ENCODE peak calls at places on chromosomes 2 and 18, in nine cellular contexts. One of them, this sample, is unnamed.

GRCh38 chr2:179235463-179236108 is 29.0 kb downstream of the SESTD1 start:
- DNase-seq in gastrocnemius medialis: no peak
- DNase-seq in LoVo: no peak
- DNase-seq in AG09319: peak
- DNase-seq in activated gamma-delta T cell treated with anti-CD3 and anti-CD28 coated beads, Interleukin-2, amount 50 U/mL, for 16 hours: no peak
- DNase-seq in amygdala: no peak
- DNase-seq in GM19239: no peak
- DNase-seq in T-helper 2 cell treated with Interferon-gamma antibody and Interleukin-4, amounts not matched to agents 5 μg/mL and 100 μg/mL, for 36 hours: no peak
- DNase-seq in SHP77: no peak
- DNase-seq in this sample: peak

GRCh38 chr2:26986576-26986975 is 16.1 kb downstream of the MAPRE3 start:
- DNase-seq in AG09319: no peak
- DNase-seq in amygdala: no peak
- DNase-seq in LoVo: no peak
- DNase-seq in gastrocnemius medialis: no peak
- DNase-seq in activated gamma-delta T cell treated with anti-CD3 and anti-CD28 coated beads, Interleukin-2, amount 50 U/mL, for 16 hours: no peak
- DNase-seq in T-helper 2 cell treated with Interferon-gamma antibody and Interleukin-4, amounts not matched to agents 5 μg/mL and 100 μg/mL, for 36 hours: no peak
- DNase-seq in GM19239: no peak
- DNase-seq in SHP77: no peak
- DNase-seq in this sample: no peak

GRCh38 chr18:48037481-48038271 is 107.2 kb upstream of the SMAD2 start:
- DNase-seq in AG09319: no peak
- DNase-seq in GM19239: no peak
- DNase-seq in gastrocnemius medialis: no peak
- DNase-seq in activated gamma-delta T cell treated with anti-CD3 and anti-CD28 coated beads, Interleukin-2, amount 50 U/mL, for 16 hours: no peak
- DNase-seq in T-helper 2 cell treated with Interferon-gamma antibody and Interleukin-4, amounts not matched to agents 5 μg/mL and 100 μg/mL, for 36 hours: no peak
- DNase-seq in LoVo: no peak
- DNase-seq in SHP77: peak
- DNase-seq in amygdala: no peak
- DNase-seq in this sample: no peak

GRCh38 chr2:149568138-149568537 is 19.4 kb downstream of the MMADHC start:
- DNase-seq in activated gamma-delta T cell treated with anti-CD3 and anti-CD28 coated beads, Interleukin-2, amount 50 U/mL, for 16 hours: no peak
- DNase-seq in AG09319: no peak
- DNase-seq in gastrocnemius medialis: no peak
- DNase-seq in T-helper 2 cell treated with Interferon-gamma antibody and Interleukin-4, amounts not matched to agents 5 μg/mL and 100 μg/mL, for 36 hours: no peak
- DNase-seq in SHP77: no peak
- DNase-seq in GM19239: no peak
- DNase-seq in amygdala: no peak
- DNase-seq in LoVo: no peak
- DNase-seq in this sample: no peak

GRCh38 chr2:201931955-201932354 is 101.7 kb upstream of the FZD7 start:
- DNase-seq in amygdala: no peak
- DNase-seq in AG09319: no peak
- DNase-seq in T-helper 2 cell treated with Interferon-gamma antibody and Interleukin-4, amounts not matched to agents 5 μg/mL and 100 μg/mL, for 36 hours: no peak
- DNase-seq in SHP77: no peak
- DNase-seq in LoVo: no peak
- DNase-seq in gastrocnemius medialis: no peak
- DNase-seq in activated gamma-delta T cell treated with anti-CD3 and anti-CD28 coated beads, Interleukin-2, amount 50 U/mL, for 16 hours: no peak
- DNase-seq in GM19239: no peak
- DNase-seq in this sample: no peak

GRCh38 chr2:75079575-75079974 is 119.7 kb downstream of the TACR1 start:
- DNase-seq in GM19239: no peak
- DNase-seq in SHP77: no peak
- DNase-seq in activated gamma-delta T cell treated with anti-CD3 and anti-CD28 coated beads, Interleukin-2, amount 50 U/mL, for 16 hours: no peak
- DNase-seq in AG09319: no peak
- DNase-seq in T-helper 2 cell treated with Interferon-gamma antibody and Interleukin-4, amounts not matched to agents 5 μg/mL and 100 μg/mL, for 36 hours: no peak
- DNase-seq in gastrocnemius medialis: no peak
- DNase-seq in LoVo: no peak
- DNase-seq in amygdala: no peak
- DNase-seq in this sample: no peak

GRCh38 chr2:86044045-86044444 is 61.6 kb downstream of the POLR1A start:
- DNase-seq in GM19239: no peak
- DNase-seq in AG09319: no peak
- DNase-seq in activated gamma-delta T cell treated with anti-CD3 and anti-CD28 coated beads, Interleukin-2, amount 50 U/mL, for 16 hours: no peak
- DNase-seq in LoVo: no peak
- DNase-seq in amygdala: no peak
- DNase-seq in gastrocnemius medialis: no peak
- DNase-seq in T-helper 2 cell treated with Interferon-gamma antibody and Interleukin-4, amounts not matched to agents 5 μg/mL and 100 μg/mL, for 36 hours: no peak
- DNase-seq in SHP77: no peak
- DNase-seq in this sample: no peak

GRCh38 chr2:45582522-45582921 is 28.5 kb downstream of the SRBD1 start:
- DNase-seq in amygdala: no peak
- DNase-seq in SHP77: no peak
- DNase-seq in LoVo: no peak
- DNase-seq in activated gamma-delta T cell treated with anti-CD3 and anti-CD28 coated beads, Interleukin-2, amount 50 U/mL, for 16 hours: no peak
- DNase-seq in GM19239: no peak
- DNase-seq in T-helper 2 cell treated with Interferon-gamma antibody and Interleukin-4, amounts not matched to agents 5 μg/mL and 100 μg/mL, for 36 hours: no peak
- DNase-seq in gastrocnemius medialis: no peak
- DNase-seq in AG09319: no peak
- DNase-seq in this sample: no peak

GRCh38 chr2:225889452-225889851 is 489.9 kb downstream of the NYAP2 start:
- DNase-seq in SHP77: peak
- DNase-seq in GM19239: peak
- DNase-seq in AG09319: peak
- DNase-seq in amygdala: no peak
- DNase-seq in LoVo: peak
- DNase-seq in gastrocnemius medialis: peak
- DNase-seq in T-helper 2 cell treated with Interferon-gamma antibody and Interleukin-4, amounts not matched to agents 5 μg/mL and 100 μg/mL, for 36 hours: no peak
- DNase-seq in activated gamma-delta T cell treated with anti-CD3 and anti-CD28 coated beads, Interleukin-2, amount 50 U/mL, for 16 hours: no peak
- DNase-seq in this sample: peak

GRCh38 chr2:15939854-15940660 is at the start of gene MYCN:
- DNase-seq in gastrocnemius medialis: peak
- DNase-seq in amygdala: peak
- DNase-seq in GM19239: peak
- DNase-seq in AG09319: no peak
- DNase-seq in activated gamma-delta T cell treated with anti-CD3 and anti-CD28 coated beads, Interleukin-2, amount 50 U/mL, for 16 hours: no peak
- DNase-seq in LoVo: peak
- DNase-seq in SHP77: no peak
- DNase-seq in T-helper 2 cell treated with Interferon-gamma antibody and Interleukin-4, amounts not matched to agents 5 μg/mL and 100 μg/mL, for 36 hours: peak
- DNase-seq in this sample: peak

GRCh38 chr2:25063876-25064660 is 22.2 kb downstream of the EFR3B start:
- DNase-seq in LoVo: no peak
- DNase-seq in T-helper 2 cell treated with Interferon-gamma antibody and Interleukin-4, amounts not matched to agents 5 μg/mL and 100 μg/mL, for 36 hours: no peak
- DNase-seq in activated gamma-delta T cell treated with anti-CD3 and anti-CD28 coated beads, Interleukin-2, amount 50 U/mL, for 16 hours: no peak
- DNase-seq in AG09319: no peak
- DNase-seq in SHP77: no peak
- DNase-seq in amygdala: peak
- DNase-seq in gastrocnemius medialis: no peak
- DNase-seq in GM19239: no peak
- DNase-seq in this sample: no peak

GRCh38 chr2:222795671-222796357 is 65.0 kb upstream of the ACSL3 start:
- DNase-seq in GM19239: no peak
- DNase-seq in AG09319: no peak
- DNase-seq in gastrocnemius medialis: no peak
- DNase-seq in SHP77: no peak
- DNase-seq in amygdala: no peak
- DNase-seq in activated gamma-delta T cell treated with anti-CD3 and anti-CD28 coated beads, Interleukin-2, amount 50 U/mL, for 16 hours: no peak
- DNase-seq in LoVo: no peak
- DNase-seq in T-helper 2 cell treated with Interferon-gamma antibody and Interleukin-4, amounts not matched to agents 5 μg/mL and 100 μg/mL, for 36 hours: no peak
- DNase-seq in this sample: no peak

GRCh38 chr2:42128731-42129486 is 40.2 kb upstream of the EML4 start:
- DNase-seq in activated gamma-delta T cell treated with anti-CD3 and anti-CD28 coated beads, Interleukin-2, amount 50 U/mL, for 16 hours: no peak
- DNase-seq in GM19239: no peak
- DNase-seq in T-helper 2 cell treated with Interferon-gamma antibody and Interleukin-4, amounts not matched to agents 5 μg/mL and 100 μg/mL, for 36 hours: no peak
- DNase-seq in LoVo: no peak
- DNase-seq in amygdala: no peak
- DNase-seq in gastrocnemius medialis: no peak
- DNase-seq in SHP77: no peak
- DNase-seq in AG09319: no peak
- DNase-seq in this sample: peak

GRCh38 chr2:98020992-98021713 is 25.4 kb upstream of the TMEM131 start:
- DNase-seq in GM19239: no peak
- DNase-seq in activated gamma-delta T cell treated with anti-CD3 and anti-CD28 coated beads, Interleukin-2, amount 50 U/mL, for 16 hours: no peak
- DNase-seq in LoVo: no peak
- DNase-seq in AG09319: no peak
- DNase-seq in SHP77: no peak
- DNase-seq in amygdala: no peak
- DNase-seq in T-helper 2 cell treated with Interferon-gamma antibody and Interleukin-4, amounts not matched to agents 5 μg/mL and 100 μg/mL, for 36 hours: no peak
- DNase-seq in gastrocnemius medialis: no peak
- DNase-seq in this sample: peak

GRCh38 chr2:99729104-99729503 is 239.3 kb upstream of the REV1 start:
- DNase-seq in activated gamma-delta T cell treated with anti-CD3 and anti-CD28 coated beads, Interleukin-2, amount 50 U/mL, for 16 hours: no peak
- DNase-seq in LoVo: no peak
- DNase-seq in T-helper 2 cell treated with Interferon-gamma antibody and Interleukin-4, amounts not matched to agents 5 μg/mL and 100 μg/mL, for 36 hours: no peak
- DNase-seq in gastrocnemius medialis: no peak
- DNase-seq in amygdala: no peak
- DNase-seq in AG09319: peak
- DNase-seq in GM19239: no peak
- DNase-seq in SHP77: no peak
- DNase-seq in this sample: no peak

GRCh38 chr18:5463390-5463789 is 80.4 kb downstream of the EPB41L3 start:
- DNase-seq in amygdala: no peak
- DNase-seq in gastrocnemius medialis: peak
- DNase-seq in GM19239: no peak
- DNase-seq in SHP77: no peak
- DNase-seq in T-helper 2 cell treated with Interferon-gamma antibody and Interleukin-4, amounts not matched to agents 5 μg/mL and 100 μg/mL, for 36 hours: no peak
- DNase-seq in AG09319: no peak
- DNase-seq in activated gamma-delta T cell treated with anti-CD3 and anti-CD28 coated beads, Interleukin-2, amount 50 U/mL, for 16 hours: no peak
- DNase-seq in LoVo: no peak
- DNase-seq in this sample: peak

GRCh38 chr2:88627055-88627855 is at the start of gene EIF2AK3:
- DNase-seq in AG09319: peak
- DNase-seq in GM19239: peak
- DNase-seq in amygdala: peak
- DNase-seq in gastrocnemius medialis: peak
- DNase-seq in T-helper 2 cell treated with Interferon-gamma antibody and Interleukin-4, amounts not matched to agents 5 μg/mL and 100 μg/mL, for 36 hours: peak
- DNase-seq in activated gamma-delta T cell treated with anti-CD3 and anti-CD28 coated beads, Interleukin-2, amount 50 U/mL, for 16 hours: peak
- DNase-seq in SHP77: peak
- DNase-seq in LoVo: peak
- DNase-seq in this sample: peak

GRCh38 chr18:25992566-25992965 is 97.8 kb downstream of the SS18 start:
- DNase-seq in amygdala: no peak
- DNase-seq in GM19239: no peak
- DNase-seq in T-helper 2 cell treated with Interferon-gamma antibody and Interleukin-4, amounts not matched to agents 5 μg/mL and 100 μg/mL, for 36 hours: no peak
- DNase-seq in LoVo: no peak
- DNase-seq in gastrocnemius medialis: no peak
- DNase-seq in AG09319: no peak
- DNase-seq in activated gamma-delta T cell treated with anti-CD3 and anti-CD28 coated beads, Interleukin-2, amount 50 U/mL, for 16 hours: no peak
- DNase-seq in SHP77: no peak
- DNase-seq in this sample: no peak

This sample was measured in MV-4-11.